ENCODE peak calls at places on chromosomes 7 and 10, in four cellular contexts. T is tibial artery, G is Peyer's patch, N is hypothalamus. X is an unnamed sample.

GRCh38 chr7:34156336-34156735 is 251.0 kb downstream of the BMPER start:
- DNase-seq in T (no peak), N (no peak), G (no peak), X (no peak)

GRCh38 chr7:70717553-70718248 is 414.2 kb upstream of the GALNT17 start:
- DNase-seq in G (no peak), N (no peak), T (no peak), X (no peak)

GRCh38 chr10:132891994-132892393 is 50.4 kb downstream of the CFAP46 start:
- DNase-seq in N (no peak), G (peak), T (peak), X (no peak)

GRCh38 chr10:124912487-124912886 is 29.4 kb upstream of the ZRANB1 start:
- DNase-seq in N (no peak), T (no peak), G (no peak), X (no peak)

GRCh38 chr10:121751191-121751760 is 153.0 kb upstream of the FGFR2 start:
- DNase-seq in G (no peak), N (no peak), T (no peak), X (no peak)

GRCh38 chr7:124552217-124552616 is 213.4 kb downstream of the GPR37 start:
- DNase-seq in T (no peak), N (no peak), G (no peak), X (no peak)

GRCh38 chr10:22335204-22335956 is 9.9 kb upstream of the SPAG6 start:
- DNase-seq in N (no peak), T (peak), G (peak), X (no peak)

GRCh38 chr10:48266528-48266927 is 8.0 kb downstream of the FRMPD2 start:
- DNase-seq in T (no peak), G (no peak), N (no peak), X (no peak)

GRCh38 chr7:118005021-118005420 is 131.8 kb upstream of the CTTNBP2 start:
- DNase-seq in N (no peak), G (no peak), T (no peak), X (no peak)

GRCh38 chr10:91700273-91700672 is 67.4 kb upstream of the PPP1R3C start:
- DNase-seq in N (no peak), G (no peak), T (no peak), X (no peak)

GRCh38 chr10:123717336-123717735 is 51.2 kb downstream of the GPR26 start:
- DNase-seq in N (no peak), T (no peak), G (no peak), X (no peak)

GRCh38 chr10:99484626-99485581 is 47.8 kb upstream of the NKX2-3 start:
- DNase-seq in G (no peak), N (no peak), T (no peak), X (no peak)

GRCh38 chr7:16561943-16562342 is 35.3 kb downstream of the LRRC72 start:
- DNase-seq in T (no peak), G (no peak), N (no peak), X (no peak)

GRCh38 chr7:76267835-76268183 is 34.7 kb upstream of the HSPB1 start:
- DNase-seq in G (no peak), T (no peak), N (no peak), X (no peak)

GRCh38 chr7:13742719-13743640 is 246.5 kb downstream of the ETV1 start:
- DNase-seq in N (no peak), T (no peak), G (peak), X (peak)

GRCh38 chr10:61779950-61780659 is 117.4 kb downstream of the CABCOCO1 start:
- DNase-seq in G (peak), N (no peak), T (peak), X (peak)

GRCh38 chr10:15384154-15384553 is 13.1 kb upstream of the FAM171A1 start:
- DNase-seq in G (no peak), N (no peak), T (no peak), X (no peak)

GRCh38 chr7:101913876-101914275 is 96.5 kb downstream of the CUX1 start:
- DNase-seq in T (no peak), G (no peak), N (no peak), X (no peak)

GRCh38 chr10:24617771-24618396 is 105.8 kb downstream of the ARHGAP21 start:
- DNase-seq in N (no peak), T (peak), G (peak), X (peak)

GRCh38 chr10:27542812-27543211 is 38.7 kb downstream of the RAB18 start:
- DNase-seq in T (no peak), N (no peak), G (no peak), X (peak)

GRCh38 chr10:83012866-83013265 is 1126.4 kb upstream of the GHITM start:
- DNase-seq in T (no peak), G (no peak), N (no peak), X (no peak)

GRCh38 chr10:35192645-35193249 is 66.1 kb downstream of the CREM start:
- DNase-seq in T (no peak), N (no peak), G (no peak), X (no peak)

GRCh38 chr7:90345548-90346319 is 782 bp upstream of the GTPBP10 start:
- DNase-seq in T (no peak), G (no peak), N (no peak), X (peak)

GRCh38 chr7:36961097-36961496 is 236.8 kb upstream of the AOAH start:
- DNase-seq in T (no peak), G (no peak), N (no peak), X (no peak)

GRCh38 chr7:77907281-77907680 is 108.7 kb downstream of the PHTF2 start:
- DNase-seq in G (no peak), N (no peak), T (no peak), X (no peak)

GRCh38 chr10:27720529-27720928 is 25.1 kb downstream of the MKX start:
- DNase-seq in G (no peak), T (no peak), N (no peak), X (no peak)

GRCh38 chr10:89553064-89553734 is 17.8 kb upstream of the SLC16A12 start:
- DNase-seq in G (no peak), T (no peak), N (no peak), X (peak)

GRCh38 chr7:91425149-91425548 is 160.9 kb downstream of the FZD1 start:
- DNase-seq in G (no peak), N (no peak), T (no peak), X (no peak)

GRCh38 chr7:88450874-88451273 is 144.2 kb upstream of the STEAP4 start:
- DNase-seq in T (no peak), N (no peak), G (no peak), X (no peak)

GRCh38 chr7:128404143-128404681 is 5.6 kb downstream of the IMPDH1 start:
- DNase-seq in G (no peak), N (no peak), T (no peak), X (no peak)

GRCh38 chr7:74217455-74218342 is 7.9 kb downstream of the LAT2 start:
- DNase-seq in T (no peak), N (no peak), G (peak), X (no peak)

GRCh38 chr10:132535065-132535651 is 2.4 kb upstream of the INPP5A start:
- DNase-seq in N (no peak), T (peak), G (peak), X (no peak)

GRCh38 chr10:10589540-10589939 is 428.1 kb upstream of the CELF2 start:
- DNase-seq in N (no peak), G (no peak), T (peak), X (peak)

GRCh38 chr7:148466120-148466519 is 124.4 kb upstream of the C7orf33 start:
- DNase-seq in G (no peak), N (no peak), T (no peak), X (no peak)